ENCODE peak calls at places on chromosomes 4 and X, in four cellular contexts. A, H, X and D are unnamed samples.

GRCh38 chrX:26762253-26762652 is 546.3 kb downstream of the MAGEB5 start:
- DNase-seq in X (no peak), A (no peak), H (no peak), D (no peak)

GRCh38 chrX:136766785-136767103 is 14.0 kb downstream of the ARHGEF6 start:
- DNase-seq in X (no peak), A (no peak), H (no peak), D (no peak)

GRCh38 chr4:26248647-26249046 is 72.2 kb upstream of the RBPJ start:
- DNase-seq in A (no peak), X (peak), H (no peak), D (no peak)

GRCh38 chrX:37350034-37350365 is 836 bp downstream of the PRRG1 start:
- DNase-seq in X (no peak), A (no peak), H (peak), D (no peak)

GRCh38 chr4:113555868-113556267 is 205.7 kb downstream of the CAMK2D start:
- DNase-seq in A (no peak), X (no peak), H (peak), D (no peak)

GRCh38 chrX:40285876-40286275 is 188.1 kb upstream of the BCOR start:
- DNase-seq in A (no peak), X (no peak), H (no peak), D (no peak)

GRCh38 chrX:24153175-24153795 is 3.8 kb downstream of the ZFX start:
- DNase-seq in H (no peak), A (no peak), X (no peak), D (no peak)

GRCh38 chr4:1300466-1301455 is 11.1 kb downstream of the MAEA start:
- DNase-seq in A (no peak), H (peak), X (peak), D (no peak)

GRCh38 chrX:74242050-74242449 is 61.9 kb upstream of the ZCCHC13 start:
- DNase-seq in H (no peak), X (no peak), A (no peak), D (no peak)

GRCh38 chrX:154000051-154000450 is 19.7 kb downstream of the IRAK1 start:
- DNase-seq in X (no peak), H (no peak), A (no peak), D (no peak)

GRCh38 chr4:139492429-139492828 is 38.5 kb downstream of the RAB33B start:
- DNase-seq in H (no peak), X (no peak), A (no peak), D (no peak)

GRCh38 chr4:159697322-159698283 is 594.7 kb downstream of the RAPGEF2 start:
- DNase-seq in A (no peak), H (no peak), X (no peak), D (no peak)

GRCh38 chrX:133159205-133159604 is 58.9 kb downstream of the TFDP3 start:
- DNase-seq in X (no peak), H (no peak), A (no peak), D (no peak)

GRCh38 chr4:71456841-71457240 is 118.0 kb downstream of the SLC4A4 start:
- DNase-seq in A (no peak), X (peak), H (no peak), D (no peak)

GRCh38 chr4:70183168-70183939 is 12.2 kb upstream of the ODAM start:
- DNase-seq in H (no peak), A (no peak), X (peak), D (peak)

GRCh38 chr4:66736593-66736992 is 808.7 kb downstream of the CENPC start:
- DNase-seq in X (no peak), H (no peak), A (no peak), D (no peak)

GRCh38 chrX:7771788-7772438 is 71.1 kb upstream of the VCX start:
- DNase-seq in X (no peak), A (no peak), H (no peak), D (no peak)

GRCh38 chrX:121975666-121976065 is 928.3 kb downstream of the GLUD2 start:
- DNase-seq in A (no peak), X (no peak), H (no peak), D (no peak)

GRCh38 chr4:158810487-158811215 is 41.8 kb downstream of the FNIP2 start:
- DNase-seq in H (peak), X (peak), A (no peak), D (no peak)

GRCh38 chrX:11540532-11541377 is 125.0 kb downstream of the ARHGAP6 start:
- DNase-seq in H (no peak), X (no peak), A (no peak), D (peak)

GRCh38 chr4:184376136-184376838 is 98.1 kb downstream of the IRF2 start:
- DNase-seq in X (no peak), H (no peak), A (no peak), D (no peak)

GRCh38 chr4:146439437-146439836 is 82.3 kb downstream of the SLC10A7 start:
- DNase-seq in H (no peak), X (no peak), A (no peak), D (no peak)

GRCh38 chr4:183618681-183619080 is 40.3 kb downstream of the RWDD4 start:
- DNase-seq in A (no peak), X (no peak), H (no peak), D (no peak)

GRCh38 chrX:39152106-39152649 is 350.9 kb downstream of the MID1IP1 start:
- DNase-seq in H (no peak), A (no peak), X (no peak), D (peak)

GRCh38 chr4:69708211-69708610 is 52.2 kb downstream of the SULT1B1 start:
- DNase-seq in A (no peak), H (no peak), X (no peak), D (no peak)

GRCh38 chr4:144451771-144452170 is 194.2 kb upstream of the HHIP start:
- DNase-seq in A (no peak), H (no peak), X (no peak), D (no peak)

GRCh38 chr4:65217179-65217578 is 453.1 kb downstream of the EPHA5 start:
- DNase-seq in H (no peak), X (no peak), A (no peak), D (no peak)

GRCh38 chrX:153411255-153411987 is at the start of gene ZFP92:
- DNase-seq in H (peak), X (no peak), A (no peak), D (peak)

GRCh38 chr4:113901994-113902787 is 77.3 kb downstream of the ARSJ start:
- DNase-seq in H (no peak), X (no peak), A (peak), D (peak)

GRCh38 chr4:100361336-100361735 is 156.5 kb downstream of the EMCN start:
- DNase-seq in H (no peak), X (no peak), A (no peak), D (no peak)

GRCh38 chr4:112327950-112328349 is 30.8 kb downstream of the ALPK1 start:
- DNase-seq in H (no peak), X (peak), A (no peak), D (peak)

GRCh38 chr4:140090215-140090731 is 63.7 kb downstream of the MAML3 start:
- DNase-seq in H (no peak), X (peak), A (no peak), D (no peak)

GRCh38 chrX:84099120-84099519 is 88.9 kb downstream of the RPS6KA6 start:
- DNase-seq in A (no peak), X (no peak), H (no peak), D (no peak)

GRCh38 chrX:16743604-16744325 is 24.4 kb downstream of the SYAP1 start:
- DNase-seq in H (no peak), X (peak), A (no peak), D (no peak)

GRCh38 chr4:78024085-78024484 is 33.0 kb upstream of the FRAS1 start:
- DNase-seq in H (no peak), X (no peak), A (no peak), D (no peak)

GRCh38 chrX:9597361-9598035 is 132.6 kb downstream of the TBL1X start:
- DNase-seq in A (no peak), H (no peak), X (no peak), D (no peak)

GRCh38 chr4:150244600-150244999 is 166.4 kb downstream of the DCLK2 start:
- DNase-seq in A (no peak), H (no peak), X (peak), D (no peak)

GRCh38 chr4:82491251-82491960 is 61.0 kb downstream of the ENOPH1 start:
- DNase-seq in X (no peak), H (no peak), A (no peak), D (no peak)

GRCh38 chr4:161336621-161337020 is 827.2 kb downstream of the FSTL5 start:
- DNase-seq in H (no peak), X (no peak), A (no peak), D (no peak)

GRCh38 chr4:147328756-147329446 is 152.0 kb upstream of the EDNRA start:
- DNase-seq in A (no peak), X (no peak), H (no peak), D (no peak)